ENCODE peak calls at places on chromosomes 16 and 17, in ten cellular contexts. S is activated T-helper 1 cell treated with anti-CD3 and anti-CD28 coated beads, Interleukin-2, amount 50 U/mL, for 16 hours; T is HT1080; Z is lower lobe of right lung; R is cardiac fibroblast; F is CD4-positive, alpha-beta memory T cell; L is midbrain; P is mucosa of gallbladder; A is NCI-H774; O is naive thymus-derived CD8-positive, alpha-beta T cell. I is an unnamed sample.

GRCh38 chr17:57518587-57519118 is 226.4 kb downstream of the CCDC182 start:
- DNase-seq in S (no peak), T (no peak), Z (no peak), R (no peak), F (no peak), L (no peak), P (no peak), A (peak; percentile 37), O (no peak), I (peak; percentile 41)

GRCh38 chr17:42525221-42525620 is 10.8 kb upstream of the NAGLU start:
- DNase-seq in S (no peak), T (peak; percentile 39), Z (no peak), R (peak; percentile 47), F (no peak), L (no peak), P (no peak), A (no peak), O (no peak), I (no peak)

GRCh38 chr17:72421128-72422092 is 300.6 kb downstream of the SOX9 start:
- DNase-seq in S (no peak), T (peak; percentile 99), Z (no peak), R (peak; percentile 98), F (peak; percentile 50), L (no peak), P (peak; percentile 83), A (no peak), O (no peak), I (peak; percentile 73)

GRCh38 chr16:50547340-50547865 is 793 bp upstream of the NKD1 start:
- DNase-seq in S (peak; percentile 68), T (no peak), Z (peak; percentile 57), R (no peak), F (peak; percentile 90), L (peak; percentile 24), P (peak; percentile 44), A (no peak), O (peak; percentile 80), I (no peak)

GRCh38 chr17:14923981-14924380 is 341.1 kb downstream of the PMP22 start:
- DNase-seq in S (no peak), T (no peak), Z (no peak), R (peak; percentile 85), F (no peak), L (no peak), P (no peak), A (no peak), O (no peak), I (no peak)

GRCh38 chr17:79065105-79065670 is 9.4 kb upstream of the ENGASE start:
- DNase-seq in S (no peak), T (no peak), Z (no peak), R (peak; percentile 68), F (peak; percentile 68), L (no peak), P (peak; percentile 47), A (peak; percentile 38), O (peak; percentile 35), I (peak; percentile 38)

GRCh38 chr16:31476305-31477219 is 4.6 kb downstream of the TGFB1I1 start:
- DNase-seq in S (peak; percentile 93), T (no peak), Z (peak; percentile 94), R (no peak), F (peak; percentile 87), L (peak; percentile 17), P (peak; percentile 72), A (no peak), O (peak; percentile 85), I (no peak)

GRCh38 chr16:89909777-89910716 is 8.6 kb upstream of the MC1R start:
- DNase-seq in S (peak; percentile 41), T (no peak), Z (peak; percentile 85), R (peak; percentile 87), F (peak; percentile 69), L (peak; percentile 80), P (peak; percentile 74), A (no peak), O (peak; percentile 61), I (peak; percentile 62)

GRCh38 chr17:74737299-74738050 is 419 bp downstream of the RAB37 start:
- DNase-seq in S (no peak), T (no peak), Z (no peak), R (no peak), F (peak; percentile 64), L (no peak), P (no peak), A (no peak), O (peak; percentile 43), I (no peak)

GRCh38 chr16:82368041-82368440 is 198.0 kb upstream of the MPHOSPH6 start:
- DNase-seq in S (no peak), T (peak; percentile 50), Z (no peak), R (peak; percentile 38), F (no peak), L (peak; percentile 32), P (peak; percentile 45), A (peak; percentile 6), O (no peak), I (no peak)

GRCh38 chr16:68347605-68348004 is 36.8 kb downstream of the PRMT7 start:
- DNase-seq in S (no peak), T (no peak), Z (no peak), R (no peak), F (no peak), L (no peak), P (no peak), A (no peak), O (no peak), I (no peak)

GRCh38 chr17:34610506-34610905 is 31.1 kb downstream of the TMEM132E start:
- DNase-seq in S (no peak), T (no peak), Z (no peak), R (no peak), F (no peak), L (no peak), P (no peak), A (no peak), O (no peak), I (no peak)

GRCh38 chr16:13478991-13479390 is 441.0 kb upstream of the ERCC4 start:
- DNase-seq in S (no peak), T (no peak), Z (no peak), R (no peak), F (no peak), L (no peak), P (no peak), A (no peak), O (no peak), I (no peak)

GRCh38 chr17:81131486-81132196 is 33.7 kb upstream of the PVALEF start:
- DNase-seq in S (no peak), T (no peak), Z (peak; percentile 88), R (no peak), F (no peak), L (no peak), P (peak; percentile 65), A (no peak), O (no peak), I (no peak)

GRCh38 chr16:68844211-68844564 is 857 bp downstream of the TANGO6 start:
- DNase-seq in S (no peak), T (no peak), Z (no peak), R (no peak), F (no peak), L (no peak), P (no peak), A (no peak), O (no peak), I (no peak)

GRCh38 chr16:11585460-11586374 is 1.0 kb downstream of the LITAF start:
- DNase-seq in S (no peak), T (no peak), Z (peak; percentile 56), R (no peak), F (no peak), L (no peak), P (no peak), A (peak; percentile 19), O (no peak), I (peak; percentile 34)

GRCh38 chr16:89401641-89402445 is 88.5 kb downstream of the ANKRD11 start:
- DNase-seq in S (no peak), T (no peak), Z (no peak), R (no peak), F (no peak), L (no peak), P (no peak), A (no peak), O (no peak), I (no peak)

GRCh38 chr16:3484328-3485096 is 10.8 kb downstream of the C16orf90 start:
- DNase-seq in S (no peak), T (no peak), Z (no peak), R (no peak), F (no peak), L (peak; percentile 45), P (no peak), A (no peak), O (no peak), I (no peak)

GRCh38 chr17:6328279-6328678 is 106.6 kb downstream of the AIPL1 start:
- DNase-seq in S (no peak), T (peak; percentile 9), Z (no peak), R (no peak), F (no peak), L (no peak), P (no peak), A (no peak), O (no peak), I (no peak)

GRCh38 chr17:17702370-17702769 is 21.1 kb downstream of the RAI1 start:
- DNase-seq in S (no peak), T (no peak), Z (no peak), R (no peak), F (no peak), L (no peak), P (no peak), A (no peak), O (no peak), I (no peak)

GRCh38 chr17:65668211-65668610 is 106.8 kb upstream of the AXIN2 start:
- DNase-seq in S (no peak), T (no peak), Z (no peak), R (no peak), F (no peak), L (no peak), P (no peak), A (no peak), O (no peak), I (no peak)

GRCh38 chr17:18141210-18141803 is 32.8 kb downstream of the MYO15A start:
- DNase-seq in S (no peak), T (peak; percentile 42), Z (no peak), R (peak; percentile 73), F (no peak), L (peak; percentile 62), P (peak; percentile 33), A (no peak), O (peak; percentile 27), I (no peak)

GRCh38 chr17:36778458-36778857 is 158.8 kb upstream of the LHX1 start:
- DNase-seq in S (no peak), T (no peak), Z (no peak), R (no peak), F (no peak), L (no peak), P (no peak), A (no peak), O (no peak), I (no peak)

GRCh38 chr16:86914850-86915717 is 336.7 kb downstream of the FOXL1 start:
- DNase-seq in S (no peak), T (no peak), Z (no peak), R (no peak), F (no peak), L (no peak), P (no peak), A (no peak), O (no peak), I (no peak)

GRCh38 chr17:83109793-83110645 is 30.6 kb downstream of the METRNL start:
- DNase-seq in S (no peak), T (peak; percentile 94), Z (peak; percentile 94), R (peak; percentile 97), F (no peak), L (no peak), P (peak; percentile 92), A (no peak), O (no peak), I (no peak)

GRCh38 chr16:3752984-3753383 is 35.7 kb upstream of the TRAP1 start:
- DNase-seq in S (no peak), T (no peak), Z (no peak), R (no peak), F (no peak), L (no peak), P (no peak), A (no peak), O (no peak), I (peak; percentile 74)

GRCh38 chr17:3738562-3739295 is 15.0 kb downstream of the HASPIN start:
- DNase-seq in S (peak; percentile 46), T (no peak), Z (peak; percentile 72), R (no peak), F (peak; percentile 71), L (peak; percentile 22), P (peak; percentile 31), A (no peak), O (peak; percentile 45), I (peak; percentile 79)

GRCh38 chr16:81076566-81077076 is 417 bp downstream of the C16orf46 start:
- DNase-seq in S (peak; percentile 86), T (peak; percentile 82), Z (peak; percentile 89), R (peak; percentile 89), F (peak; percentile 95), L (peak; percentile 95), P (peak; percentile 91), A (peak; percentile 65), O (peak; percentile 90), I (peak; percentile 72)